ENCODE peak calls at places on chromosomes 7 and 10, in five cellular contexts. B is HepG2, G is kidney, A is esophagus squamous epithelium, O is epithelial cell of proximal tubule. J is an unnamed sample.
A peak's percentile ranks its signal among the peaks of the same experiment; 100 is the strongest.

GRCh38 chr7:132394283-132395003 is 181.8 kb downstream of the PLXNA4 start:
- DNase-seq in A (no peak), G (no peak), O (no peak), B (no peak), J (no peak)

GRCh38 chr10:96988421-96988820 is 156.3 kb downstream of the LCOR start:
- DNase-seq in A (no peak), G (no peak), O (no peak), B (no peak), J (no peak)

GRCh38 chr10:5360318-5360915 is 4.3 kb upstream of the UCN3 start:
- DNase-seq in G (no peak), A (no peak), B (no peak), O (no peak), J (no peak)

GRCh38 chr7:1647961-1648631 is 22.0 kb upstream of the ELFN1 start:
- DNase-seq in B (no peak), G (peak; percentile 81), A (no peak), O (no peak), J (no peak)

GRCh38 chr7:109844362-109844761 is 1246.6 kb upstream of the LRRN3 start:
- DNase-seq in O (peak; percentile 1), A (no peak), G (no peak), B (peak; percentile 5), J (no peak)

GRCh38 chr10:78165617-78166016 is 132.0 kb downstream of the RPS24 start:
- DNase-seq in O (no peak), A (no peak), G (no peak), B (peak; percentile 60), J (no peak)

GRCh38 chr10:122841569-122841968 is 4.1 kb downstream of the CUZD1 start:
- DNase-seq in A (no peak), O (no peak), G (no peak), B (no peak), J (no peak)

GRCh38 chr7:33870120-33870519 is 35.2 kb upstream of the BMPER start:
- DNase-seq in G (no peak), O (no peak), B (no peak), A (no peak), J (no peak)

GRCh38 chr7:10121641-10122040 is 852.0 kb upstream of the PHF14 start:
- DNase-seq in G (no peak), A (no peak), B (no peak), O (no peak), J (no peak)

GRCh38 chr7:151202836-151203235 is 7.5 kb downstream of the H2BK1 start:
- DNase-seq in B (no peak), O (no peak), G (no peak), A (no peak), J (no peak)

GRCh38 chr10:113297226-113297625 is 255.6 kb upstream of the HABP2 start:
- DNase-seq in A (no peak), G (no peak), B (no peak), O (no peak), J (no peak)

GRCh38 chr10:108388716-108389115 is 1224.2 kb upstream of the SORCS1 start:
- DNase-seq in O (no peak), B (no peak), G (no peak), A (no peak), J (no peak)

GRCh38 chr7:135386181-135386580 is 123.7 kb downstream of the CNOT4 start:
- DNase-seq in G (no peak), A (no peak), O (no peak), B (no peak), J (no peak)

GRCh38 chr7:121582258-121582657 is 186.2 kb upstream of the FAM3C start:
- DNase-seq in G (no peak), B (no peak), O (no peak), A (no peak), J (no peak)

GRCh38 chr7:158235862-158236261 is 351.8 kb downstream of the PTPRN2 start:
- DNase-seq in A (no peak), G (no peak), B (no peak), O (no peak), J (no peak)

GRCh38 chr7:36006656-36007229 is 146.3 kb upstream of the EEPD1 start:
- DNase-seq in G (no peak), B (no peak), A (no peak), O (no peak), J (no peak)

GRCh38 chr7:154873722-154874121 is 129.2 kb downstream of the PAXIP1 start:
- DNase-seq in A (no peak), B (no peak), O (no peak), G (no peak), J (no peak)

GRCh38 chr10:130215076-130215917 is 79.1 kb downstream of the GLRX3 start:
- DNase-seq in O (no peak), A (no peak), G (no peak), B (no peak), J (no peak)

DNA sequence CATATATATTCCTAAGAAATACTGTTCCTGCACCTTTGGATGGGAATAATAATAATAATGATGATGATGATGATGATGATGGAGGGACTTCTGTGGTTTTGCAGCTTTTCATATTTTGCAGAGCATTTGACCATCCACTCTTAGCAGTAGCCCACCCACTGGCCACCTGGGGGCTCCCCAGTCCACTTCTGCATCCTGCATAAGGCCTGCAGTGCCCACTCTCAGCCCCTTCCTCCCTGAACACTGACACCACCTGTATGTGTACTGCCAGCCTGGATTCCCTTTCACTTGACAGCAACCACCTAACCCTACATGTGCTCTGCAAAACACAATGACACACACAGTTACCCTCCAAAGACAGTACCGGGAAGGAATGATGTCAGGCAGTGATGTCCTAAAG is 131.4 kb downstream of the ADAM12 start:
- DNase-seq in O (no peak), B (no peak), G (no peak), A (no peak), J (no peak)
- TF ChIP-seq CTCF in O (peak; percentile 36), B (peak; percentile 17), G (no peak), A (no peak), J (peak; percentile 24)

DNA sequence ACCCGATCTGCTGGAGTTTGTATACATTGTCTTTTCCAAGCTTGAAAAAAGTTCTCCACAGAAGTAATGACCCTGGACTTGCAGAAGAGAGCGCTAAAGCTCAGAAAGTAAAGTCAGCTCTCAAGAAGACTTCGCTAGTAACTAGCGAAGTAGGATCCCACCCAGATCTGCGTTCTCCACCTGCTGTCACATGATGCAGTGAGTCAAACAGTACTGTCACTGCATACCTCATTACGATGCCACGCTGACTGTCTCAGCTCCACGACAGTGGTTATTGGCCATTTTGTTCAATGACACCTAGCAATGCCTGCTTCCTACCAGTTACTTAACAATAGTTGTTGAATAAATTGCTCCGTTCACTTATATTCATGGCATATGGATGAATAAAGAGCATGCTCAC is 29.7 kb upstream of the SEC61G start:
- DNase-seq in O (peak; percentile 50), A (no peak), G (no peak), B (peak; percentile 53), J (peak; percentile 82)
- H3K4me3 ChIP-seq in O (peak overlapping the region; percentile 7), A (no peak overlapping the region), G (no peak overlapping the region), B (no peak overlapping the region), J (no peak overlapping the region)

GRCh38 chr10:125734823-125735222 is 15.3 kb downstream of the EDRF1 start:
- DNase-seq in G (no peak), O (no peak), B (no peak), A (no peak), J (no peak)
- TF ChIP-seq CTCF in G (no peak), O (no peak), B (no peak), A (no peak), J (no peak)

DNA sequence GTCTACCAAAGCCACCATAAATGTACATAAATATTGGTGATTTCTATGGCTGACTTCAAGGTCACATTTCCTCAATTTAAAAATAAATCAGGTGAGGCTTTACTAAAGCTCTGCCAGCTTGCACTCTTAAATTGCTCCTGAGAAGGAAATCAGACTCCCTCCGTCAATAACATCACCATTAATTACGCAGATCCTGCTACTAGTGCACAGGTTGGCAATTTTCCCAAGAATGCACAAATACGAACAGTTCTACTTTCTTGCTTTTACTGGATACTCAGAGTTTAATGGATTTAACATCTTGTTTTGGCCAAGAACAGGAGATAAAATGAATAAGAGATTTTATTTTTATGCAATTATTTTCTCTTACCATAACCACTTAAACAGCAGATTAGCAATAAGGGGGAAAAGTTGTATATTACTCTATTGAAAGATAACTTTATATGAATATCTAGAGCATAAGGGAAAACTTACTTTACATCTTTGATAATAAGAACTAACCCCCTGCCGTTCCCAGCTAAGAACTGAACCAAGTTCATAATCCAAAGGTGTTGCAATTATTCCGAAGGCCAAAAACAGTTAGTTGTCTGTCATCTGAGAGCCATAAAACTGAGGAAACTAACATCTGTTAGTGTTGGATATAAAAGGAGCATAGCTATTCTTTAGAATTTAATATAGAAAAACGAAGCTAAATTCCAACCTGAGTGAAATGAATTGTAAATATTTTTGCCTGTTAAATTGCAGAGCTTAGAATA is 140.5 kb downstream of the TWIST1 start:
- DNase-seq in A (no peak), B (no peak), O (no peak), G (no peak), J (no peak)
- H3K4me3 ChIP-seq in A (no peak overlapping the region), B (no peak overlapping the region), O (no peak overlapping the region), G (no peak overlapping the region), J (no peak overlapping the region)

GRCh38 chr7:93945083-93945482 is 23.5 kb downstream of the GNG11 start:
- DNase-seq in G (no peak), B (no peak), A (no peak), O (no peak), J (no peak)

GRCh38 chr7:93948873-93949272 is 27.3 kb downstream of the GNG11 start:
- DNase-seq in G (no peak), A (no peak), B (no peak), O (no peak), J (no peak)

GRCh38 chr7:93945756-93946540 is 24.4 kb downstream of the GNG11 start:
- DNase-seq in O (no peak), G (no peak), B (no peak), A (no peak), J (no peak)

GRCh38 chr7:93948106-93948505 is 26.6 kb downstream of the GNG11 start:
- DNase-seq in A (no peak), O (no peak), G (no peak), B (no peak), J (no peak)

DNA sequence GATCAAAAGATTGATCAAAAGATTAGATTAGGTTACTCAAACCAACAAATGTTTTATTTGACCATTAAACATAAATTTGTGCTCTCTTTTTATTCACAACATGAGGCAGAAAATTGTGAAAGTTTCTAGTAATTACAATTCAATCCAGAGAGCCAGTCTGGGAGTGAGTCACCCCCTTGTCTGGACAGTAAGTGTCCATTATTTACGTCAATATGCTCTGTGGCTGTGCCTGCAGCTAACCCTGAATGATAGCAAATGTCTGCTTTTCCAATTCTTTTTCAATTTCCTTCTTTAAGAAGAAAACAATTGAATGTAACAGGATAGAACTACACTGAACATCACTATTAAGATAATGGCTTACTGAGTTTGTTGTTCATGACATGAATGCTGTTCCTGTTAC is 27.9 kb downstream of the GNG11 start:
- DNase-seq in B (no peak), A (no peak), G (no peak), O (no peak), J (no peak)
- TF ChIP-seq CTCF in B (no peak), A (no peak), G (no peak), O (no peak), J (no peak)

DNA sequence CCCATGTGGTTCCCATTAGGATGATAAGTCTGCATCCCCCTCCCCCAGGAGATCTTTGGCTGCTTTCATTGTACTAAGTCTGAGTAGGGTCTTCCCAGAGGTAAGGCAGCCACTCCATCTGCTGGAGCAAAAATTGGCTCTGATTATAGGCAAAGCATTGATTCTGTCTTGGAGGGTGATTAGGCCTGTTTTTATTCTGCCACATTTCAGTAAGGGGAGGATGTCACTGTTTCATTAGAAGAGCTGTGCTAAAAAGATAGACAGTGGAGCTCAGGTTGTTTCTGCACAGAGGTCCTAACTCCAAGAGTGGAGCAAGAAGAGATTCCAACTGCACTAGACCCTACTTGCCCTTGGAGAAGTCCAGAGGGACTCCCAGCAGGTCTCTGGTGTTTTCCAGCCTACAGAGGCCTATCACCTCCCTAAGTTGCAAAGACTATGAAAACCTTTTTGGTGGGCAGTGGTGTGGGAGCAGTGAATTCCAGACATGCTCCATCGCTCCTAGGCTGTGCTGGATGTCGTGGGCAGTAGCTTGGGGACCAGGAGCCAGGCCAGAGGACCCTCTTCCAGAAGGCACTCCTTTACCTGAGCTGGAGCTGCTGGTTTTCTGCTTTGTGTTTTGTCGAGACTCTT is 7.2 kb upstream of the HOXA2 start:
- DNase-seq in B (no peak), G (no peak), A (no peak), O (no peak), J (no peak)
- H3K4me3 ChIP-seq in B (no peak overlapping the region), G (no peak overlapping the region), A (peak overlapping the region; percentile 82), O (peak overlapping the region; percentile 5), J (no peak overlapping the region)

J was measured in HFF-Myc.